ENCODE peak calls at places on chromosome 5, in four cellular contexts. U, Y, V and B are unnamed samples.

GRCh38 chr5:89276566-89277305 is 393.8 kb upstream of the MEF2C start:
- DNase-seq in Y (no peak), U (no peak), V (no peak), B (no peak)

GRCh38 chr5:88262116-88262515 is 6.5 kb downstream of the TMEM161B start:
- DNase-seq in U (no peak), V (no peak), Y (no peak), B (no peak)

GRCh38 chr5:116237917-116238502 is 153.2 kb downstream of the COMMD10 start:
- DNase-seq in V (no peak), Y (no peak), U (no peak), B (no peak)

GRCh38 chr5:32531885-32532520 is 53.4 kb upstream of the SUB1 start:
- DNase-seq in V (peak), U (peak), Y (no peak), B (no peak)

GRCh38 chr5:108143581-108143980 is 238.3 kb downstream of the FBXL17 start:
- DNase-seq in Y (no peak), V (no peak), U (no peak), B (no peak)

GRCh38 chr5:142322747-142323479 is 1.9 kb downstream of the SPRY4 start:
- DNase-seq in Y (no peak), V (no peak), U (no peak), B (no peak)

GRCh38 chr5:65876496-65876895 is 49.9 kb upstream of the ERBIN start:
- DNase-seq in Y (no peak), U (no peak), V (no peak), B (no peak)

GRCh38 chr5:160926428-160926827 is 74.4 kb upstream of the ATP10B start:
- DNase-seq in U (peak), V (no peak), Y (no peak), B (no peak)

GRCh38 chr5:168020522-168021294 is 270.7 kb upstream of the WWC1 start:
- DNase-seq in Y (no peak), U (no peak), V (no peak), B (no peak)

GRCh38 chr5:149902177-149902576 is 42.4 kb downstream of the PDE6A start:
- DNase-seq in U (no peak), V (no peak), Y (peak), B (no peak)

GRCh38 chr5:102411-103043 is 10.6 kb downstream of the PLEKHG4B start:
- DNase-seq in U (no peak), Y (no peak), V (no peak), B (no peak)

GRCh38 chr5:93572101-93572772 is 8.8 kb downstream of the NR2F1-AS1 start:
- DNase-seq in V (no peak), U (no peak), Y (no peak), B (peak)

GRCh38 chr5:86679529-86679928 is 61.8 kb downstream of the COX7C start:
- DNase-seq in V (no peak), Y (no peak), U (peak), B (peak)

GRCh38 chr5:132655821-132656773 is 1.9 kb upstream of the IL13 start:
- DNase-seq in U (no peak), V (no peak), Y (no peak), B (no peak)

GRCh38 chr5:94240616-94241287 is 377.7 kb downstream of the KIAA0825 start:
- DNase-seq in U (no peak), V (no peak), Y (no peak), B (no peak)

GRCh38 chr5:40033411-40033810 is 608.6 kb upstream of the DAB2 start:
- DNase-seq in V (no peak), Y (no peak), U (no peak), B (no peak)

GRCh38 chr5:67100301-67100700 is 96.3 kb downstream of the CD180 start:
- DNase-seq in U (no peak), Y (no peak), V (no peak), B (no peak)

GRCh38 chr5:151471276-151471675 is 23.9 kb downstream of the SLC36A1 start:
- DNase-seq in Y (no peak), U (no peak), V (no peak), B (no peak)

GRCh38 chr5:55172051-55172899 is 702 bp downstream of the CDC20B start:
- DNase-seq in Y (peak), U (peak), V (peak), B (peak)

GRCh38 chr5:546376-546908 is 22.2 kb upstream of the SLC9A3 start:
- DNase-seq in Y (no peak), U (no peak), V (peak), B (no peak)

GRCh38 chr5:32753051-32753450 is 41.9 kb downstream of the NPR3 start:
- DNase-seq in U (no peak), Y (no peak), V (no peak), B (no peak)

GRCh38 chr5:75337366-75338021 is 474 bp downstream of the HMGCR start:
- DNase-seq in V (peak), U (peak), Y (no peak), B (no peak)

GRCh38 chr5:21154526-21154925 is 1166.5 kb upstream of the CDH18 start:
- DNase-seq in U (no peak), V (no peak), Y (no peak), B (no peak)